ENCODE peak calls at places on chromosomes 1 and 21, in ten cellular contexts. Z, E, K, H, A, G, S, Y, O and F are unnamed samples.

GRCh38 chr1:109490029-109490933 is 3.6 kb upstream of the CYB561D1 start:
- DNase-seq in Z (peak; percentile 74), E (peak; percentile 67), K (peak; percentile 60), H (no peak), A (peak; percentile 76), G (peak; percentile 72), S (peak; percentile 62), Y (peak; percentile 65), O (peak; percentile 73), F (peak; percentile 72)

GRCh38 chr1:37477198-37477931 is 3.0 kb downstream of the ZC3H12A start:
- DNase-seq in Z (peak; percentile 17), E (no peak), K (peak; percentile 94), H (no peak), A (no peak), G (peak; percentile 88), S (peak; percentile 39), Y (peak; percentile 98), O (no peak), F (peak; percentile 47)

GRCh38 chr21:33219300-33219699 is 10.4 kb upstream of the IFNAR2 start:
- DNase-seq in Z (no peak), E (no peak), K (no peak), H (no peak), A (no peak), G (no peak), S (no peak), Y (no peak), O (no peak), F (no peak)

GRCh38 chr21:46603228-46603627 is 1.7 kb downstream of the S100B start:
- DNase-seq in Z (peak; percentile 13), E (peak; percentile 44), K (no peak), H (no peak), A (no peak), G (peak; percentile 11), S (no peak), Y (no peak), O (peak; percentile 60), F (no peak)

GRCh38 chr1:147753084-147753483 is 7.3 kb downstream of the GJA5 start:
- DNase-seq in Z (peak; percentile 43), E (no peak), K (no peak), H (no peak), A (no peak), G (peak; percentile 45), S (no peak), Y (no peak), O (no peak), F (no peak)

GRCh38 chr1:115158181-115158580 is 68.9 kb upstream of the TSPAN2 start:
- DNase-seq in Z (no peak), E (no peak), K (no peak), H (peak; percentile 53), A (no peak), G (peak; percentile 97), S (peak; percentile 70), Y (no peak), O (no peak), F (no peak)

GRCh38 chr1:39205102-39205780 is 746 bp downstream of the MACF1 start:
- DNase-seq in Z (peak; percentile 40), E (peak; percentile 27), K (no peak), H (peak; percentile 42), A (no peak), G (peak; percentile 89), S (no peak), Y (peak; percentile 78), O (no peak), F (peak; percentile 24)

GRCh38 chr1:2554621-2555387 is 1.4 kb upstream of the TNFRSF14 start:
- DNase-seq in Z (peak; percentile 40), E (peak; percentile 57), K (peak; percentile 63), H (no peak), A (no peak), G (no peak), S (no peak), Y (peak; percentile 52), O (peak; percentile 64), F (peak; percentile 62)

GRCh38 chr1:28147264-28148094 is 29.0 kb downstream of the PTAFR start:
- DNase-seq in Z (peak; percentile 4), E (no peak), K (no peak), H (no peak), A (no peak), G (no peak), S (no peak), Y (no peak), O (peak; percentile 34), F (no peak)

GRCh38 chr1:221040716-221041275 is 161.6 kb downstream of the HLX start:
- DNase-seq in Z (no peak), E (no peak), K (no peak), H (no peak), A (no peak), G (no peak), S (no peak), Y (no peak), O (no peak), F (no peak)

GRCh38 chr1:226601456-226601855 is 52.9 kb downstream of the STUM start:
- DNase-seq in Z (no peak), E (no peak), K (no peak), H (no peak), A (no peak), G (no peak), S (no peak), Y (no peak), O (no peak), F (no peak)